ENCODE peak calls at places on chromosomes 7 and 10, in four cellular contexts. K is SK-N-SH, R is H9, S is body of pancreas. N is an unnamed sample. For H3K4me1, the result is how much of the 10 kb centered on the place peaks cover.

GRCh38 chr10:50788951-50789904 is 49.5 kb downstream of the ASAH2B start:
- DNase-seq in K (peak), R (no peak), S (peak), N (peak)

GRCh38 chr10:44958196-44958896 is 1.3 kb upstream of the RASSF4 start:
- DNase-seq in K (no peak), S (peak), R (peak), N (peak)

GRCh38 chr10:103277713-103278299 is 868 bp downstream of the INA start:
- DNase-seq in S (no peak), R (peak), K (peak), N (no peak)

GRCh38 chr10:88039496-88040200 is 176.2 kb downstream of the PTEN start:
- DNase-seq in R (no peak), S (no peak), K (no peak), N (no peak)

GRCh38 chr7:47757946-47758371 is 176.0 kb upstream of the TNS3 start:
- DNase-seq in S (peak), R (no peak), K (no peak), N (no peak)

GRCh38 chr10:120387326-120387725 is 69.7 kb upstream of the PLPP4 start:
- DNase-seq in S (no peak), R (no peak), K (no peak), N (no peak)

GRCh38 chr7:148567524-148567923 is 23.0 kb upstream of the C7orf33 start:
- DNase-seq in S (no peak), R (no peak), K (no peak), N (no peak)

GRCh38 chr10:114477285-114477684 is 73.0 kb upstream of the AFAP1L2 start:
- DNase-seq in R (no peak), K (no peak), S (peak), N (no peak)

GRCh38 chr10:31528834-31529233 is 209.8 kb downstream of the ZEB1 start:
- DNase-seq in S (no peak), K (no peak), R (no peak), N (no peak)

GRCh38 chr7:122827763-122828162 is 58.5 kb downstream of the CADPS2 start:
- DNase-seq in R (no peak), S (no peak), K (no peak), N (no peak)

GRCh38 chr10:21648040-21648439 is 114.0 kb downstream of the MLLT10 start:
- DNase-seq in R (no peak), S (no peak), K (peak), N (no peak)

GRCh38 chr7:112018305-112019030 is 187.7 kb downstream of the DOCK4 start:
- DNase-seq in K (peak), R (no peak), S (no peak), N (no peak)

GRCh38 chr10:91694170-91694794 is 61.4 kb upstream of the PPP1R3C start:
- DNase-seq in K (peak), S (peak), R (no peak), N (no peak)

GRCh38 chr7:79620291-79620690 is 166.8 kb upstream of the MAGI2 start:
- DNase-seq in S (no peak), R (no peak), K (no peak), N (no peak)

GRCh38 chr7:81457858-81458522 is 311.9 kb downstream of the HGF start:
- DNase-seq in K (no peak), S (no peak), R (no peak), N (peak)

GRCh38 chr10:17290226-17290625 is 62.2 kb downstream of the VIM start:
- DNase-seq in S (peak), R (no peak), K (peak), N (peak)

GRCh38 chr7:140726304-140726703 is 29.8 kb downstream of the NDUFB2 start:
- DNase-seq in S (no peak), R (no peak), K (peak), N (no peak)

GRCh38 chr7:23520582-23520981 is 11.2 kb downstream of the TRA2A start:
- DNase-seq in S (no peak), R (no peak), K (no peak), N (no peak)

GRCh38 chr10:93026072-93026471 is 34.5 kb upstream of the CYP26C1 start:
- DNase-seq in K (no peak), R (no peak), S (no peak), N (no peak)

GRCh38 chr10:29563420-29564035 is 71.2 kb downstream of the SVIL start:
- DNase-seq in K (no peak), S (no peak), R (no peak), N (no peak)

GRCh38 chr7:41918597-41918996 is 215.7 kb upstream of the INHBA start:
- DNase-seq in K (no peak), S (no peak), R (no peak), N (no peak)

GRCh38 chr7:5634107-5634950 is 147.1 kb downstream of the RNF216 start:
- DNase-seq in S (peak), R (peak), K (peak), N (no peak)

GRCh38 chr10:5434017-5434753 is 21.8 kb downstream of the NET1 start:
- DNase-seq in S (no peak), K (peak), R (no peak), N (peak)

GRCh38 chr7:56115852-56116538 is at the start of gene NUPR2:
- DNase-seq in R (no peak), K (peak), S (peak), N (no peak)

GRCh38 chr10:775245-776075 is 86.0 kb upstream of the DIP2C start:
- DNase-seq in R (no peak), K (no peak), S (no peak), N (peak)

GRCh38 chr10:101258179-101258885 is 29.1 kb upstream of the LBX1 start:
- DNase-seq in K (no peak), S (no peak), R (peak), N (no peak)

GRCh38 chr7:66886152-66886551 is 34.9 kb upstream of the TMEM248 start:
- DNase-seq in R (no peak), K (no peak), S (no peak), N (no peak)

GRCh38 chr7:29806131-29806792 is at the start of gene WIPF3:
- DNase-seq in K (peak), R (peak), S (peak), N (no peak)

GRCh38 chr10:28592953-28593352 is 60.0 kb downstream of the WAC start:
- DNase-seq in K (no peak), S (no peak), R (no peak), N (peak)

GRCh38 chr10:97532935-97533671 is 34.4 kb downstream of the UBTD1 start:
- DNase-seq in K (peak), S (no peak), R (peak), N (no peak)

GRCh38 chr10:35896011-35896410 is 253.9 kb upstream of the FZD8 start:
- DNase-seq in K (no peak), R (no peak), S (no peak), N (no peak)

GRCh38 chr10:73625004-73625883 is 16.0 kb downstream of the MYOZ1 start:
- DNase-seq in K (peak), R (peak), S (peak), N (peak)

GRCh38 chr7:74214816-74215630 is 5.2 kb downstream of the LAT2 start:
- DNase-seq in S (no peak), K (no peak), R (no peak), N (no peak)
- H3K4me1 ChIP-seq in S (under half), K (under half), R (under half), N (under half)

GRCh38 chr7:131544021-131544420 is 12.4 kb downstream of the PODXL start:
- DNase-seq in S (no peak), R (no peak), K (no peak), N (no peak)
- H3K4me1 ChIP-seq in S (half or more), R (under half), K (under half), N (under half)

DNA sequence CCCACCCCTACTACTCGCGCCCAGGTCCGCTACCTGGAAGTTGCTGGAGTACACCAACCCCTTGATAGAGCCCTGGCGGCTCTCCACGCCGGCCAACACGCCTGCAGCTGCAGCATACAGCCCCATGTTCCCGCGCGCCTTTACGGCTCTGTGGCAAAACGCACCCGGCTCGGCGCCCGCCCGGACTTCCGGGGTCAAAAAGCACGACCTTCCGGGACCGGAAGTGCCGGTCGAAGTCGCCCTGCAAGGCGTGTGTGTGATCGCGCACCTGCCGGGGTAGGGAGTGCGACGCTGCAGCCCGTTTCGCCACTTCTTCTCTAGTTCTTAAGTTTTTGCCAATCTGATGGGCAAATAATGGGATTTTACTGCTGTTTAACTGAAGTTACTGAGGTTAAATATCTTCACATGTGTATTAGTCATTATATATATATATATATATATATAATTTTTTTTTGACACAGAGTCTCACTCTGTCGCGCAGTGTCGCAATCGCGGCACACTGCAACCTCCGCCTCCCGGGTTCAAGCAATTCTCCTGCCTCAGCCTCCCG is at the start of gene NSUN5:
- DNase-seq in K (peak), S (peak), R (peak), N (peak)
- H3K4me1 ChIP-seq in K (under half), S (under half), R (under half), N (under half)

GRCh38 chr7:4166807-4167206 is 515.3 kb upstream of the FOXK1 start:
- DNase-seq in K (no peak), S (no peak), R (no peak), N (no peak)
- H3K4me1 ChIP-seq in K (under half), S (under half), R (under half), N (under half)